ENCODE peak calls at places on chromosomes 2 and 18, in five cellular contexts. K, Y, B, R and P are unnamed samples.

GRCh38 chr2:191539068-191539467 is 138.9 kb upstream of the NABP1 start:
- DNase-seq in R (no peak), K (no peak), B (no peak), Y (no peak), P (no peak)

GRCh38 chr2:177598321-177598922 is 205.8 kb downstream of the AGPS start:
- DNase-seq in K (no peak), B (no peak), R (no peak), Y (peak; percentile 56), P (peak; percentile 43)

GRCh38 chr18:54671291-54671881 is 80.3 kb downstream of the DYNAP start:
- DNase-seq in R (no peak), B (no peak), K (no peak), Y (no peak), P (no peak)

GRCh38 chr2:75609937-75610508 is 36.6 kb upstream of the MRPL19 start:
- DNase-seq in B (no peak), K (no peak), R (no peak), Y (no peak), P (no peak)

GRCh38 chr2:131055169-131056065 is 37.8 kb downstream of the FAM168B start:
- DNase-seq in B (no peak), R (no peak), K (no peak), Y (no peak), P (no peak)

GRCh38 chr2:159713691-159714585 is 1.6 kb downstream of the MARCHF7 start:
- DNase-seq in B (no peak), Y (no peak), R (no peak), K (no peak), P (no peak)

GRCh38 chr2:62931536-62931935 is 119.1 kb upstream of the OTX1 start:
- DNase-seq in Y (no peak), B (no peak), R (no peak), K (no peak), P (no peak)

GRCh38 chr2:233081731-233082221 is 21.6 kb downstream of the INPP5D start:
- DNase-seq in Y (no peak), B (no peak), K (no peak), R (no peak), P (no peak)

GRCh38 chr2:30266051-30266621 is 34.8 kb downstream of the LBH start:
- DNase-seq in R (no peak), Y (no peak), K (no peak), B (peak; percentile 90), P (peak; percentile 25)

GRCh38 chr18:73758446-73758845 is 389.2 kb downstream of the FBXO15 start:
- DNase-seq in K (no peak), B (no peak), R (no peak), Y (no peak), P (no peak)

GRCh38 chr2:230996661-230997060 is 740 bp downstream of the SPATA3 start:
- DNase-seq in B (no peak), R (no peak), K (no peak), Y (no peak), P (no peak)

GRCh38 chr2:64524604-64525322 is 635 bp downstream of the AFTPH start:
- DNase-seq in R (no peak), Y (no peak), B (no peak), K (peak; percentile 41), P (no peak)

GRCh38 chr2:115549731-115550130 is 1107.3 kb downstream of the DPP10 start:
- DNase-seq in K (no peak), R (no peak), B (no peak), Y (no peak), P (no peak)

GRCh38 chr2:96773922-96774321 is 13.2 kb downstream of the CNNM4 start:
- DNase-seq in R (no peak), Y (no peak), K (no peak), B (peak; percentile 83), P (no peak)

GRCh38 chr2:64939332-64939917 is 49.8 kb upstream of the SLC1A4 start:
- DNase-seq in R (no peak), Y (no peak), B (no peak), K (no peak), P (no peak)

GRCh38 chr2:226742346-226742745 is 57.3 kb downstream of the IRS1 start:
- DNase-seq in R (peak; percentile 16), Y (peak; percentile 66), K (peak; percentile 46), B (no peak), P (peak; percentile 30)

GRCh38 chr2:171248205-171248662 is 87.5 kb upstream of the TLK1 start:
- DNase-seq in Y (no peak), K (no peak), R (no peak), B (no peak), P (no peak)

GRCh38 chr18:62524443-62525200 is 1.8 kb downstream of the ZCCHC2 start:
- DNase-seq in K (peak; percentile 62), R (peak; percentile 25), B (peak; percentile 95), Y (peak; percentile 61), P (peak; percentile 37)

GRCh38 chr2:195602687-195603086 is 54.3 kb upstream of the SLC39A10 start:
- DNase-seq in K (no peak), B (no peak), R (no peak), Y (no peak), P (no peak)

GRCh38 chr2:172135446-172135845 is 32.7 kb upstream of the DLX2 start:
- DNase-seq in B (no peak), R (no peak), Y (no peak), K (no peak), P (no peak)

GRCh38 chr2:429575-430254 is 141.8 kb upstream of the ALKAL2 start:
- DNase-seq in R (no peak), B (peak; percentile 87), Y (no peak), K (no peak), P (no peak)

GRCh38 chr2:127051116-127051779 is 55.7 kb downstream of the BIN1 start:
- DNase-seq in Y (peak; percentile 20), K (peak; percentile 10), R (no peak), B (peak; percentile 76), P (no peak)

GRCh38 chr2:62202019-62202722 is 6.3 kb downstream of the B3GNT2 start:
- DNase-seq in Y (no peak), K (no peak), B (no peak), R (no peak), P (no peak)

GRCh38 chr2:28567076-28567471 is 71.2 kb downstream of the PLB1 start:
- DNase-seq in R (no peak), B (no peak), K (peak; percentile 36), Y (peak; percentile 36), P (peak; percentile 37)

GRCh38 chr2:15822151-15823044 is 118.0 kb upstream of the MYCN start:
- DNase-seq in B (no peak), R (no peak), Y (no peak), K (no peak), P (no peak)

GRCh38 chr2:239291505-239292350 is 109.1 kb downstream of the HDAC4 start:
- DNase-seq in B (peak; percentile 79), Y (no peak), K (peak; percentile 11), R (peak; percentile 1), P (peak; percentile 12)

GRCh38 chr2:163665817-163666216 is 70.0 kb downstream of the FIGN start:
- DNase-seq in R (no peak), B (no peak), K (no peak), Y (no peak), P (no peak)

GRCh38 chr2:234245945-234246344 is 195.4 kb downstream of the SPP2 start:
- DNase-seq in R (no peak), K (no peak), B (no peak), Y (no peak), P (no peak)

GRCh38 chr2:73235315-73236028 is 1.4 kb downstream of the CCT7 start:
- DNase-seq in B (no peak), R (no peak), K (no peak), Y (no peak), P (no peak)
- H3K4me3 ChIP-seq in B (peak overlapping the region; percentile 98), R (peak overlapping the region; percentile 49), K (no peak overlapping the region), Y (peak overlapping the region; percentile 88), P (peak overlapping the region; percentile 98)

GRCh38 chr2:218570850-218571249 is 2.2 kb downstream of the CNOT9 start:
- DNase-seq in B (no peak), K (no peak), Y (no peak), R (no peak), P (no peak)
- TF ChIP-seq POLR2A in B (no peak), K (no peak), Y (no peak), R (no peak), P (no peak)

GRCh38 chr2:206920936-206921335 is 18.4 kb upstream of the CPO start:
- DNase-seq in K (no peak), R (no peak), B (no peak), Y (no peak), P (no peak)

GRCh38 chr2:206918258-206918657 is 21.1 kb upstream of the CPO start:
- DNase-seq in K (no peak), R (no peak), B (no peak), Y (no peak), P (no peak)

GRCh38 chr2:206920310-206920709 is 19.0 kb upstream of the CPO start:
- DNase-seq in R (no peak), Y (no peak), K (no peak), B (no peak), P (no peak)

DNA sequence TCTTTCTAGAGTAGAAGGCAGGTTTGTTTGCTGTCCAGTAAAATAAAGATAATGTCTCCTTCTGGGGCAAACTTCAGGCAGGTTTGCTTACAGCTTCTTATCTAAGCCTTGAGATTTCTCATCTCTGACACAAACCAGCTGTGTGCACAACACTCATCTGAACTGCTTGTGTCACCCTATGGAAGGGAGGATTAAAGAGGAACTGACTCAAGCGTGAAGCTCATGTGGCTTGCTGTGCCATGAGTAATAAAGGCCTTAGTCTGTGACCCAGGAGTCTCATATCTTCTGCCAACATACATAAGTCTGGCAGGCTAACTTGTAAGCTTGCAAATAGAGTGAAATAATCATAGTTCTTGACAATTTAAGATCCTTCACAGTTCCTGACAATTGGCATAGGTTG is 24.2 kb upstream of the CPO start:
- DNase-seq in R (no peak), Y (no peak), B (no peak), K (no peak), P (peak; percentile 34)
- H3K4me3 ChIP-seq in R (no peak overlapping the region), Y (no peak overlapping the region), B (no peak overlapping the region), K (no peak overlapping the region), P (no peak overlapping the region)

GRCh38 chr18:27382477-27383216 is 197.5 kb upstream of the CHST9 start:
- DNase-seq in K (no peak), R (no peak), Y (no peak), B (no peak), P (no peak)

GRCh38 chr18:27377251-27377650 is 192.1 kb upstream of the CHST9 start:
- DNase-seq in K (no peak), B (no peak), Y (no peak), R (no peak), P (no peak)

GRCh38 chr18:27378396-27379094 is 193.4 kb upstream of the CHST9 start:
- DNase-seq in B (no peak), K (no peak), R (no peak), Y (no peak), P (no peak)
- TF ChIP-seq POLR2A in B (no peak), K (no peak), R (no peak), Y (no peak), P (no peak)